ENCODE peak calls at places on chromosomes 4 and X, in nine cellular contexts. W, A, G, J, V, H, R, D and F are unnamed samples.

GRCh38 chrX:9494806-9495205 is 29.9 kb downstream of the TBL1X start:
- DNase-seq in W (peak; percentile 76), A (no peak), G (no peak), J (no peak), V (no peak), H (no peak), R (no peak), D (no peak), F (no peak)

GRCh38 chrX:31006027-31006426 is 65.8 kb downstream of the FTHL17 start:
- DNase-seq in W (no peak), A (no peak), G (no peak), J (no peak), V (no peak), H (no peak), R (no peak), D (no peak), F (no peak)

GRCh38 chrX:39975094-39975865 is 122.5 kb downstream of the BCOR start:
- DNase-seq in W (no peak), A (no peak), G (no peak), J (no peak), V (no peak), H (peak; percentile 74), R (no peak), D (no peak), F (no peak)

GRCh38 chr4:152283806-152284470 is 252.0 kb downstream of the FBXW7 start:
- DNase-seq in W (no peak), A (no peak), G (no peak), J (no peak), V (no peak), H (no peak), R (no peak), D (no peak), F (no peak)

GRCh38 chr4:2800691-2801596 is 8.1 kb downstream of the SH3BP2 start:
- DNase-seq in W (peak; percentile 95), A (peak; percentile 90), G (no peak), J (peak; percentile 79), V (peak; percentile 89), H (peak; percentile 92), R (no peak), D (peak; percentile 41), F (no peak)

GRCh38 chr4:53489279-53489889 is 101.9 kb downstream of the LNX1 start:
- DNase-seq in W (peak; percentile 46), A (no peak), G (no peak), J (no peak), V (no peak), H (no peak), R (no peak), D (no peak), F (no peak)

GRCh38 chr4:139853309-139853708 is 187.7 kb downstream of the MGST2 start:
- DNase-seq in W (no peak), A (no peak), G (no peak), J (no peak), V (no peak), H (no peak), R (no peak), D (no peak), F (no peak)

GRCh38 chrX:8364369-8365141 is 100.1 kb upstream of the VCX3B start:
- DNase-seq in W (peak; percentile 35), A (no peak), G (peak; percentile 62), J (no peak), V (no peak), H (peak; percentile 2), R (no peak), D (no peak), F (no peak)

GRCh38 chr4:90419124-90419711 is 292.0 kb downstream of the CCSER1 start:
- DNase-seq in W (peak; percentile 39), A (no peak), G (peak; percentile 43), J (no peak), V (no peak), H (peak; percentile 16), R (no peak), D (no peak), F (no peak)

GRCh38 chrX:100745205-100745604 is 13.3 kb upstream of the SYTL4 start:
- DNase-seq in W (no peak), A (no peak), G (no peak), J (no peak), V (no peak), H (no peak), R (no peak), D (no peak), F (no peak)
- H3K27ac ChIP-seq in W (no peak overlapping the region), A (peak overlapping the region; percentile 42), G (no peak overlapping the region), J (no peak overlapping the region), V (no peak overlapping the region), H (no peak overlapping the region), R (no peak overlapping the region), D (no peak overlapping the region), F (peak overlapping the region; percentile 53)

GRCh38 chr4:67327245-67327860 is 217.9 kb downstream of the CENPC start:
- DNase-seq in W (peak; percentile 73), A (no peak), G (peak; percentile 72), J (peak; percentile 48), V (no peak), H (peak; percentile 64), R (no peak), D (peak; percentile 9), F (no peak)

GRCh38 chr4:67333663-67334062 is 211.6 kb downstream of the CENPC start:
- DNase-seq in W (no peak), A (no peak), G (no peak), J (no peak), V (no peak), H (no peak), R (no peak), D (no peak), F (no peak)

GRCh38 chr4:67332627-67333026 is 212.7 kb downstream of the CENPC start:
- DNase-seq in W (peak; percentile 18), A (no peak), G (peak; percentile 10), J (no peak), V (no peak), H (peak; percentile 16), R (no peak), D (no peak), F (no peak)
- TF ChIP-seq CTCF in W (peak; percentile 54), A (peak; percentile 22), G (peak; percentile 39), J (no peak), V (no peak), H (peak; percentile 21), R (no peak), D (peak; percentile 56), F (no peak)

GRCh38 chr4:8155660-8156421 is 2.8 kb downstream of the ABLIM2 start:
- DNase-seq in W (no peak), A (no peak), G (no peak), J (no peak), V (peak; percentile 3), H (no peak), R (no peak), D (no peak), F (no peak)
- H3K4me1 ChIP-seq in W (no peaks in the 10 kb centered on the region), A (peaks cover 11% of the 10 kb centered on the region), G (no peaks in the 10 kb centered on the region), J (peaks cover 27% of the 10 kb centered on the region), V (peaks cover 43% of the 10 kb centered on the region), H (peaks cover 7% of the 10 kb centered on the region), R (peaks cover 15% of the 10 kb centered on the region), D (peaks cover 5% of the 10 kb centered on the region), F (peaks cover 30% of the 10 kb centered on the region)

DNA sequence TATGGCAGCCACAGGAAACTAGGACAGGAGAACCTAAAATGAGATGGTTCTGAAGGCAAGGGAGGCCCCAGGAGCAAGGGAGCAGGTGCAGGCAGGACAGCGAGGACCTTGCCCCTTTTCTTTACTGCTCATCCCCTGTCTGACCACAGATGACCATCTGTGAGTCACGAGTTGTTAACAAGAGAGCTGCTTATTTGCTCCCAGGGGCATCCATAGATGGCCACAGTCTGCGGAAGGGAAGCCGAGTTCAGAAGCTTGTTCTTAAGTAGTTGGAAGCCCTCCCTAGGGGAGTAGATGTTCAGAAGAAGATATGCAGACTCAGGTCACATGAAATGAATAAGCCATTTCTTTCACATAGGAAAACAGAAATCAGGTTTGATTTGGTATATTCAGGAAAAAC is 69.4 kb downstream of the EVC2 start:
- DNase-seq in W (peak; percentile 4), A (no peak), G (no peak), J (no peak), V (no peak), H (no peak), R (no peak), D (no peak), F (no peak)
- H3K27ac ChIP-seq in W (no peak overlapping the region), A (no peak overlapping the region), G (no peak overlapping the region), J (no peak overlapping the region), V (no peak overlapping the region), H (no peak overlapping the region), R (no peak overlapping the region), D (no peak overlapping the region), F (no peak overlapping the region)

GRCh38 chr4:7769936-7770674 is 169.6 kb downstream of the AFAP1 start:
- DNase-seq in W (peak; percentile 42), A (peak; percentile 66), G (no peak), J (no peak), V (no peak), H (peak; percentile 53), R (no peak), D (no peak), F (no peak)
- TF ChIP-seq CTCF in W (peak; percentile 53), A (peak; percentile 51), G (peak; percentile 35), J (peak; percentile 33), V (peak; percentile 27), H (peak; percentile 67), R (peak; percentile 29), D (peak; percentile 63), F (no peak)